ENCODE peak calls at places on chromosome 3, in four cellular contexts. W is activated naive CD8-positive, alpha-beta T cell treated with anti-CD3 and anti-CD28 coated beads for 36 hours; Q is CD4-positive, alpha-beta memory T cell; B is psoas muscle. M is an unnamed sample.

GRCh38 chr3:72418149-72418686 is 430.0 kb downstream of the SHQ1 start:
- DNase-seq in W (no peak), Q (no peak), B (no peak), M (no peak)

GRCh38 chr3:119769394-119770149 is 12.3 kb upstream of the NR1I2 start:
- DNase-seq in W (no peak), Q (no peak), B (no peak), M (no peak)

GRCh38 chr3:107216711-107217110 is 160.5 kb upstream of the CCDC54 start:
- DNase-seq in W (no peak), Q (no peak), B (no peak), M (no peak)

GRCh38 chr3:18580268-18580667 is 155.1 kb upstream of the SATB1 start:
- DNase-seq in W (no peak), Q (no peak), B (no peak), M (no peak)

GRCh38 chr3:15420871-15421270 is 6.5 kb downstream of the METTL6 start:
- DNase-seq in W (no peak), Q (no peak), B (no peak), M (no peak)

GRCh38 chr3:47423548-47424145 is 42.8 kb downstream of the PTPN23 start:
- DNase-seq in W (no peak), Q (no peak), B (no peak), M (no peak)

GRCh38 chr3:13288732-13289718 is 131.1 kb downstream of the NUP210 start:
- DNase-seq in W (no peak), Q (no peak), B (no peak), M (no peak)

GRCh38 chr3:46725663-46726314 is 8.1 kb upstream of the PRSS50 start:
- DNase-seq in W (no peak), Q (no peak), B (no peak), M (no peak)

GRCh38 chr3:16509721-16510619 is 3.5 kb downstream of the RFTN1 start:
- DNase-seq in W (no peak), Q (no peak), B (no peak), M (no peak)

GRCh38 chr3:53166781-53167291 is 5.8 kb downstream of the PRKCD start:
- DNase-seq in W (no peak), Q (no peak), B (peak), M (peak)

GRCh38 chr3:187064210-187065115 is 74.8 kb downstream of the RPL39L start:
- DNase-seq in W (no peak), Q (no peak), B (no peak), M (no peak)

GRCh38 chr3:4376499-4376898 is 73.3 kb downstream of the SETMAR start:
- DNase-seq in W (no peak), Q (no peak), B (no peak), M (no peak)

GRCh38 chr3:156334841-156335545 is 214.6 kb downstream of the KCNAB1 start:
- DNase-seq in W (no peak), Q (no peak), B (no peak), M (no peak)

GRCh38 chr3:128805771-128806170 is 73.6 kb upstream of the ACAD9 start:
- DNase-seq in W (no peak), Q (no peak), B (no peak), M (no peak)